ENCODE peak calls at places on chromosomes 2 and 18, in four cellular contexts. W is HepG2, U is K562, J is HCT116. G is an unnamed sample.

GRCh38 chr2:127569274-127570065 is 34.0 kb downstream of the MYO7B start:
- DNase-seq in J (no peak), W (no peak), U (no peak), G (no peak)

GRCh38 chr2:172380436-172381274 is 46.7 kb upstream of the ITGA6 start:
- DNase-seq in U (no peak), J (no peak), W (peak; percentile 43), G (no peak)

GRCh38 chr2:116413659-116414058 is 1400.8 kb upstream of the DDX18 start:
- DNase-seq in J (no peak), U (no peak), W (no peak), G (no peak)

GRCh38 chr2:101958071-101958470 is 33.7 kb upstream of the IL1R2 start:
- DNase-seq in W (no peak), U (no peak), J (no peak), G (no peak)

GRCh38 chr2:105570757-105571156 is 171.9 kb upstream of the FHL2 start:
- DNase-seq in W (no peak), U (no peak), J (no peak), G (no peak)

GRCh38 chr2:160303076-160303475 is 103.0 kb upstream of the ITGB6 start:
- DNase-seq in J (no peak), U (no peak), W (no peak), G (no peak)

GRCh38 chr2:128809256-128809636 is 490.6 kb upstream of the HS6ST1 start:
- DNase-seq in U (no peak), J (no peak), W (no peak), G (no peak)

GRCh38 chr2:238299803-238300202 is 11.4 kb upstream of the PER2 start:
- DNase-seq in J (no peak), W (no peak), U (no peak), G (no peak)

GRCh38 chr2:129709030-129709955 is 270.2 kb upstream of the RAB6C start:
- DNase-seq in J (no peak), U (no peak), W (no peak), G (no peak)

GRCh38 chr2:230665263-230665691 is 47.4 kb upstream of the CAB39 start:
- DNase-seq in J (no peak), U (no peak), W (no peak), G (no peak)

GRCh38 chr2:109299466-109299865 is 170.5 kb downstream of the SH3RF3 start:
- DNase-seq in U (no peak), W (no peak), J (no peak), G (no peak)

GRCh38 chr2:8548065-8548870 is 133.6 kb upstream of the ID2 start:
- DNase-seq in J (no peak), W (no peak), U (no peak), G (no peak)

GRCh38 chr2:1613731-1614354 is 130.5 kb downstream of the PXDN start:
- DNase-seq in W (no peak), U (no peak), J (no peak), G (no peak)

GRCh38 chr18:2050016-2050415 is 521.3 kb downstream of the METTL4 start:
- DNase-seq in J (no peak), U (no peak), W (no peak), G (no peak)

GRCh38 chr18:2087877-2088673 is 483.2 kb downstream of the METTL4 start:
- DNase-seq in J (no peak), W (no peak), U (no peak), G (no peak)

GRCh38 chr2:85661139-85661858 is 6.7 kb downstream of the SFTPB start:
- DNase-seq in W (no peak), J (no peak), U (no peak), G (no peak)

GRCh38 chr2:172408143-172408766 is 19.1 kb upstream of the ITGA6 start:
- DNase-seq in U (no peak), J (no peak), W (no peak), G (no peak)

GRCh38 chr2:7867858-7868257 is 814.0 kb upstream of the ID2 start:
- DNase-seq in U (no peak), J (no peak), W (no peak), G (no peak)

GRCh38 chr2:11642972-11643371 is 27.0 kb downstream of the NTSR2 start:
- DNase-seq in J (no peak), W (no peak), U (no peak), G (no peak)

GRCh38 chr2:16400127-16400623 is 265.5 kb downstream of the CYRIA start:
- DNase-seq in U (no peak), W (no peak), J (no peak), G (no peak)

GRCh38 chr2:154623819-154624218 is 74.7 kb upstream of the KCNJ3 start:
- DNase-seq in U (no peak), J (peak; percentile 56), W (peak; percentile 42), G (peak; percentile 20)

GRCh38 chr2:43035922-43036321 is 190.5 kb downstream of the ZFP36L2 start:
- DNase-seq in U (no peak), W (no peak), J (no peak), G (no peak)

GRCh38 chr18:79738041-79738461 is 58.4 kb downstream of the CTDP1 start:
- DNase-seq in W (no peak), U (no peak), J (no peak), G (no peak)

GRCh38 chr2:190270298-190270697 is 49.3 kb downstream of the HIBCH start:
- DNase-seq in U (no peak), J (no peak), W (peak; percentile 56), G (peak; percentile 65)

GRCh38 chr2:209614630-209615369 is 156.8 kb upstream of the UNC80 start:
- DNase-seq in U (no peak), J (no peak), W (no peak), G (no peak)

GRCh38 chr2:62958206-62958605 is 92.4 kb upstream of the OTX1 start:
- DNase-seq in J (no peak), W (no peak), U (no peak), G (no peak)

GRCh38 chr2:169272035-169272434 is 90.3 kb downstream of the LRP2 start:
- DNase-seq in U (no peak), J (no peak), W (no peak), G (no peak)

GRCh38 chr18:59001166-59001565 is 136.5 kb downstream of the ZNF532 start:
- DNase-seq in U (no peak), W (no peak), J (no peak), G (no peak)

GRCh38 chr18:74638210-74638609 is 40.5 kb downstream of the ZNF407 start:
- DNase-seq in U (no peak), J (no peak), W (no peak), G (no peak)

GRCh38 chr2:197674546-197674945 is 841 bp downstream of the RFTN2 start:
- DNase-seq in U (no peak), J (no peak), W (no peak), G (no peak)

DNA sequence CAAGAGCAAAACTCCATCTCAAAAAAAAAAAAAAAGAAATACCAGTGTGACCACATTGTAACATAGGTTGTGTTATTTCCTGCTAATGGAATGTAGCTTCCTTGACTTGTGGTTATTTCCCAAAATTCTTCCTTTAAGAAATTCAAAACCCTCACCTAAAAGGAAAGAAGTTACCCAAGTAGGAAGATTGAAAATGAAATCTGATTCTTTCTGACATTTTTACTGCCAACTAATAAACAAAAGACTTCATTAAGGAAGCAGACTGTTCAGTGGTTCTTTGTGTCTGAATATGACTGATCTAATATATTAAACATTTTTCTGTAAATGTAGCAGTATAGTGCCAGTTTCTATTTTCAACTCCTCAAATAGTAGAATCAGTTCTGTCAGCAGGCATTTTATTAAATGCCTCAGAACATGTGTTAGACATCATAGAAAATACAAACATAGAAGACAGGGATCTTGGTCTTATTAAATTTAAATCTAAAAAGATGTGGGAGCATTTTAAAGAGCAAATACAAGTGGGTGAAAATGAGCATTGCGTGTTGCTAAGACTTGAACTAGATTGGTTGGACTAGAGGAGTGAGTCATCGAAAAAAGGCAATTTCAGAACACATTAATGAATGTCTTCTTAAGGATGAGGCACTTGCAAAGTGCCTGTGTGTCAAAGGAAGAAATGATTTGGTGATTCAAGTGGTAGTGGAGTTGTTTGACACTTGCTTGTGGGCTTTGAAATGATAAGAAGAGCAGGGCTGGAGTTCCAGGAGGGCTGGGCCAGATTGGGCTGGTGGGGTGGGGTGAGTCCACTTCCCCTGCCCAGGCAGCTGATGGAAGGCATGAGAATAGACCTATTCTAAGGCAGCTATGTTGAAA is 53.4 kb downstream of the PKP4 start:
- DNase-seq in W (no peak), J (no peak), U (no peak), G (no peak)
- TF ChIP-seq SIN3A in W (no peak), J (no peak), U (no peak), G (no peak)

GRCh38 chr2:137002911-137003310 is 237.6 kb downstream of the THSD7B start:
- DNase-seq in W (no peak), J (no peak), U (no peak), G (no peak)

GRCh38 chr2:137007905-137008399 is 242.6 kb downstream of the THSD7B start:
- DNase-seq in W (no peak), J (no peak), U (no peak), G (no peak)

GRCh38 chr2:137000790-137001189 is 235.4 kb downstream of the THSD7B start:
- DNase-seq in W (no peak), J (no peak), U (no peak), G (no peak)

GRCh38 chr2:137009953-137010352 is 244.6 kb downstream of the THSD7B start:
- DNase-seq in W (no peak), J (no peak), U (no peak), G (no peak)

GRCh38 chr2:137005173-137005572 is 239.8 kb downstream of the THSD7B start:
- DNase-seq in J (no peak), U (no peak), W (no peak), G (no peak)
- TF ChIP-seq REST in J (no peak), U (no peak), W (no peak), G (no peak)

GRCh38 chr18:34158881-34159690 is 65.6 kb downstream of the NOL4 start:
- DNase-seq in U (no peak), W (peak; percentile 2), J (no peak), G (no peak)

GRCh38 chr18:34159691-34160185 is 65.0 kb downstream of the NOL4 start:
- DNase-seq in U (no peak), W (no peak), J (no peak), G (no peak)
- TF ChIP-seq TCF7L2 in U (no peak), W (no peak), J (no peak), G (no peak)

GRCh38 chr2:120432976-120433815 is 87.3 kb downstream of the INHBB start:
- DNase-seq in W (no peak), U (no peak), J (no peak), G (no peak)

GRCh38 chr2:120434487-120434886 is 88.6 kb downstream of the INHBB start:
- DNase-seq in J (no peak), U (no peak), W (no peak), G (no peak)

GRCh38 chr2:120434909-120435308 is 89.0 kb downstream of the INHBB start:
- DNase-seq in U (no peak), J (no peak), W (no peak), G (no peak)

GRCh38 chr2:120432293-120432975 is 86.5 kb downstream of the INHBB start:
- DNase-seq in J (no peak), W (no peak), U (no peak), G (no peak)

GRCh38 chr2:120433816-120434290 is 87.9 kb downstream of the INHBB start:
- DNase-seq in W (no peak), U (no peak), J (no peak), G (no peak)
- TF ChIP-seq SIN3A in W (no peak), U (no peak), J (no peak), G (no peak)

GRCh38 chr2:38092196-38092902 is 16.4 kb upstream of the CYP1B1 start:
- DNase-seq in W (no peak), J (no peak), U (no peak), G (no peak)
- TF ChIP-seq REST in W (no peak), J (no peak), U (no peak), G (no peak)